ENCODE peak calls at places on chromosomes 12 and 14, in five cellular contexts. P, G, E, F and I are unnamed samples.

GRCh38 chr12:58888131-58888783 is 32.0 kb downstream of the LRIG3 start:
- DNase-seq in E (no peak), P (peak), F (no peak), G (no peak), I (peak)

GRCh38 chr14:70943838-70944237 is 36.6 kb downstream of the PCNX1 start:
- DNase-seq in P (no peak), E (no peak), G (no peak), F (no peak), I (no peak)

GRCh38 chr14:31944256-31945073 is 132.6 kb upstream of the ARHGAP5 start:
- DNase-seq in G (no peak), F (no peak), P (no peak), E (no peak), I (no peak)

GRCh38 chr12:56160160-56160763 is 2.1 kb downstream of the MYL6 start:
- DNase-seq in P (no peak), G (peak), F (no peak), E (no peak), I (no peak)

GRCh38 chr12:28222959-28223662 is 32.9 kb downstream of the CCDC91 start:
- DNase-seq in P (no peak), F (no peak), G (no peak), E (no peak), I (no peak)

GRCh38 chr14:35438910-35439713 is 34.6 kb upstream of the NFKBIA start:
- DNase-seq in G (no peak), E (peak), P (no peak), F (no peak), I (no peak)

GRCh38 chr12:39103552-39104165 is 198.3 kb upstream of the CPNE8 start:
- DNase-seq in F (no peak), G (peak), E (peak), P (peak), I (peak)

GRCh38 chr14:72541546-72541945 is 352.4 kb downstream of the DPF3 start:
- DNase-seq in G (no peak), F (no peak), E (no peak), P (no peak), I (no peak)

GRCh38 chr12:118068361-118068958 is 7.5 kb upstream of the WSB2 start:
- DNase-seq in G (no peak), E (no peak), F (no peak), P (no peak), I (no peak)

GRCh38 chr14:63404906-63405305 is 86.2 kb upstream of the GPHB5 start:
- DNase-seq in G (no peak), P (no peak), F (no peak), E (no peak), I (no peak)

GRCh38 chr12:111807232-111807631 is 34.8 kb upstream of the MAPKAPK5 start:
- DNase-seq in P (no peak), G (no peak), E (no peak), F (no peak), I (no peak)

GRCh38 chr14:55540847-55541773 is 38.9 kb upstream of the KTN1 start:
- DNase-seq in P (no peak), F (no peak), G (peak), E (no peak), I (peak)

GRCh38 chr12:108832730-108833354 is 24.5 kb downstream of the SSH1 start:
- DNase-seq in F (no peak), G (peak), E (no peak), P (no peak), I (peak)

GRCh38 chr12:102638777-102639176 is 158.4 kb upstream of the IGF1 start:
- DNase-seq in F (no peak), P (no peak), G (peak), E (no peak), I (peak)

GRCh38 chr14:93716410-93717221 is 71.7 kb downstream of the PRIMA1 start:
- DNase-seq in E (no peak), P (no peak), G (no peak), F (peak), I (no peak)

GRCh38 chr12:46492471-46493351 is 120.1 kb upstream of the SLC38A2 start:
- DNase-seq in F (no peak), G (peak), P (peak), E (peak), I (peak)

GRCh38 chr12:22865822-22866221 is 240.9 kb downstream of the ETNK1 start:
- DNase-seq in E (no peak), F (no peak), G (no peak), P (no peak), I (no peak)

GRCh38 chr12:49577589-49578315 is 9.8 kb upstream of the MCRS1 start:
- DNase-seq in G (no peak), F (peak), E (no peak), P (no peak), I (no peak)

GRCh38 chr14:79424462-79424861 is 786.8 kb downstream of the DIO2 start:
- DNase-seq in F (no peak), P (no peak), E (no peak), G (no peak), I (peak)

GRCh38 chr12:112716099-112717093 is 75.2 kb upstream of the RPH3A start:
- DNase-seq in E (peak), G (no peak), F (no peak), P (no peak), I (peak)

GRCh38 chr14:24063263-24063836 is 8.0 kb upstream of the CPNE6 start:
- DNase-seq in F (no peak), G (no peak), E (no peak), P (no peak), I (no peak)

GRCh38 chr14:74347096-74347794 is 1.0 kb upstream of the VRTN start:
- DNase-seq in P (no peak), F (no peak), E (no peak), G (no peak), I (no peak)

GRCh38 chr14:60648169-60648933 is 926 bp downstream of the SIX1 start:
- DNase-seq in P (no peak), F (no peak), E (no peak), G (no peak), I (no peak)

GRCh38 chr12:17918013-17918412 is 172.0 kb downstream of the RERGL start:
- DNase-seq in P (no peak), G (no peak), E (no peak), F (no peak), I (no peak)

GRCh38 chr14:65392296-65392695 is 20.2 kb upstream of the FUT8 start:
- DNase-seq in G (no peak), F (no peak), P (no peak), E (no peak), I (no peak)

GRCh38 chr12:81627336-81628189 is 131.6 kb downstream of the PPFIA2 start:
- DNase-seq in F (no peak), E (peak), G (peak), P (peak), I (peak)

GRCh38 chr14:93905623-93906022 is 21.5 kb upstream of the FAM181A start:
- DNase-seq in E (no peak), G (no peak), F (no peak), P (no peak), I (no peak)

GRCh38 chr14:103329421-103330347 is 4.4 kb upstream of the EIF5 start:
- DNase-seq in G (no peak), P (no peak), F (peak), E (no peak), I (peak)

GRCh38 chr14:78595797-78596196 is 425.6 kb downstream of the NRXN3 start:
- DNase-seq in G (no peak), P (no peak), F (no peak), E (no peak), I (no peak)

GRCh38 chr12:64587447-64587846 is 22.8 kb upstream of the RASSF3 start:
- DNase-seq in E (no peak), G (no peak), F (no peak), P (no peak), I (no peak)

GRCh38 chr14:96554315-96554910 is 52.2 kb downstream of the PAPOLA start:
- DNase-seq in E (no peak), F (no peak), P (no peak), G (no peak), I (no peak)

GRCh38 chr12:110280784-110281548 is at the start of gene ATP2A2:
- DNase-seq in G (peak), F (peak), E (peak), P (peak), I (peak)
- H3K4me3 ChIP-seq in G (peak), F (peak), E (peak), P (peak), I (peak)

GRCh38 chr14:104600805-104601204 is 3.8 kb downstream of the TMEM179 start:
- DNase-seq in F (no peak), G (no peak), E (no peak), P (no peak), I (no peak)

GRCh38 chr14:104598461-104599273 is 5.9 kb downstream of the TMEM179 start:
- DNase-seq in P (no peak), F (no peak), G (no peak), E (no peak), I (peak)

GRCh38 chr14:104600141-104600643 is 4.4 kb downstream of the TMEM179 start:
- DNase-seq in E (no peak), G (no peak), P (no peak), F (no peak), I (no peak)

GRCh38 chr14:104598039-104598438 is 6.5 kb downstream of the TMEM179 start:
- DNase-seq in F (no peak), G (no peak), P (no peak), E (no peak), I (no peak)

DNA sequence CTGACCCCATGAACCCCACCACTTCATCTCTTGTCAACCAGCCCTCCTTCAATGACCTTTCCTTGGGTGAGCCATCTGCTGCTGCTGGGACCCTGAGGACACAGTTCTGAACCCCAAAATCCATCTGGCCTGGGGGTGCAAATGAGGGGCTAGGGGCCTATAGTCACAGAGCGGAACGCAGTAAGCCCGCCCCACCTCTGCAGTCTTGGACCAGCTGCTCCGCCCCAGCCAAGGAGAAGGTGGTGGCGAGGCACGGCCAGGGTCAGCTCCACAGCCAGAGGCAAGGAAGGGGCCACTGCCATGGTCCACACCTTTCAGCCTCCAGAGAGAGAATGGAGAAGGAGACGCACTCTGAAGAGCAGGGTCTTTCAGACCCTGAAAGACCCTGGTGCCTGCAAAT is 5.1 kb downstream of the TMEM179 start:
- DNase-seq in P (no peak), E (no peak), F (no peak), G (no peak), I (no peak)
- H3K4me3 ChIP-seq in P (no peak), E (no peak), F (no peak), G (no peak), I (no peak)

GRCh38 chr12:52278931-52279682 is 4.7 kb downstream of the KRT86 start:
- DNase-seq in G (peak), E (peak), F (peak), P (no peak), I (peak)
- H3K4me3 ChIP-seq in G (peak), E (peak), F (no peak), P (peak), I (peak)

GRCh38 chr14:68977137-68977740 is 1.9 kb downstream of the ACTN1 start:
- DNase-seq in P (no peak), G (no peak), F (no peak), E (no peak), I (no peak)

GRCh38 chr14:68977741-68978549 is 1.2 kb downstream of the ACTN1 start:
- DNase-seq in F (peak), P (no peak), E (no peak), G (peak), I (peak)

GRCh38 chr14:68974759-68975347 is 4.2 kb downstream of the ACTN1 start:
- DNase-seq in P (no peak), E (no peak), F (no peak), G (no peak), I (no peak)

GRCh38 chr14:68975667-68976066 is 3.4 kb downstream of the ACTN1 start:
- DNase-seq in G (peak), P (no peak), F (peak), E (no peak), I (peak)

DNA sequence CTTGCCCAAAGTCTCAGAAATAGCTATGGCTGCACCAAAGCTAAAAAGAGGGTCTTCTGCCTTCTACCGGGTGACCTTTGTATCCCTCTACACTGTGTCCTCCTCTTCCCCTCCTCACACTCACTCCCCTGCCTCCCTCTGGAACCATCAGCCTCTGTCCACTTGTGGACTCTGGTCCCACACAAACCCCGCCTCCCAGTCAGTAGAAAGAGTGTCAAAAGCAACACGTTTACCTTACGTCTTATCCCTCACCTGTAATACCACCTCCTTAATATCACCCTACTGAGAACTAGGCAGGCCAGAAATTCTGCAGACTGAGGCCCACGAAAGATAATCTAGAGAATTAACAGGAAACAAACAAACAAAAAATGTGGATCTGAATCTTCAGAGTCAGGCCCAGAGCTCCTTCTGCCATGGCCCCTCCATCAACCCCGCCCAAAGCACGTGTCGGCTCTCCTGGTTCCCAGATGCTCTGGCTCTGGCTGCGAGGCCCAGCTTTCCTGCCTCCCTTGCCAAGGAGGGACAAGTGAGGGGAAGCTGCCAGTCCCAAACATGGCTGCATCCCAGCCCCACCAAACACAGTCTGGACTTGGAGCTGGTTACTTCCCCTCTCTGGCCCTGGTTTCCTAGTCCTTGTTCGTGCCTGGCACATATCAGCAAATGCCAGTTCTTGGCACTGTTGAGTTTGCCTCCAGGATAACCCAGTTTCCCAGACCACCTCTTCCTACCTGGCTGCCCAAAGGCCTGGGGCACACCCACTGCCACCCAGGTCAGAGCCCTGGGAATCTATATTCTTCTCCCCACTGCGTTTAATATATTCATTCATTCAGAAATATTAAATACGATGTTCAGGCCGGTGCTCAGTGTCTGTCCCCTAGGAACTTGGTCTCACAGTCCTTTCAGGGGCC is 2.7 kb downstream of the ACTN1 start:
- DNase-seq in E (no peak), G (no peak), F (peak), P (no peak), I (no peak)
- H3K4me3 ChIP-seq in E (no peak), G (peak), F (no peak), P (peak), I (peak)

GRCh38 chr14:104793703-104793959 is 1.9 kb downstream of the AKT1 start:
- DNase-seq in F (no peak), E (no peak), P (no peak), G (no peak), I (no peak)
- H3K4me3 ChIP-seq in F (no peak), E (peak), P (no peak), G (peak), I (peak)

DNA sequence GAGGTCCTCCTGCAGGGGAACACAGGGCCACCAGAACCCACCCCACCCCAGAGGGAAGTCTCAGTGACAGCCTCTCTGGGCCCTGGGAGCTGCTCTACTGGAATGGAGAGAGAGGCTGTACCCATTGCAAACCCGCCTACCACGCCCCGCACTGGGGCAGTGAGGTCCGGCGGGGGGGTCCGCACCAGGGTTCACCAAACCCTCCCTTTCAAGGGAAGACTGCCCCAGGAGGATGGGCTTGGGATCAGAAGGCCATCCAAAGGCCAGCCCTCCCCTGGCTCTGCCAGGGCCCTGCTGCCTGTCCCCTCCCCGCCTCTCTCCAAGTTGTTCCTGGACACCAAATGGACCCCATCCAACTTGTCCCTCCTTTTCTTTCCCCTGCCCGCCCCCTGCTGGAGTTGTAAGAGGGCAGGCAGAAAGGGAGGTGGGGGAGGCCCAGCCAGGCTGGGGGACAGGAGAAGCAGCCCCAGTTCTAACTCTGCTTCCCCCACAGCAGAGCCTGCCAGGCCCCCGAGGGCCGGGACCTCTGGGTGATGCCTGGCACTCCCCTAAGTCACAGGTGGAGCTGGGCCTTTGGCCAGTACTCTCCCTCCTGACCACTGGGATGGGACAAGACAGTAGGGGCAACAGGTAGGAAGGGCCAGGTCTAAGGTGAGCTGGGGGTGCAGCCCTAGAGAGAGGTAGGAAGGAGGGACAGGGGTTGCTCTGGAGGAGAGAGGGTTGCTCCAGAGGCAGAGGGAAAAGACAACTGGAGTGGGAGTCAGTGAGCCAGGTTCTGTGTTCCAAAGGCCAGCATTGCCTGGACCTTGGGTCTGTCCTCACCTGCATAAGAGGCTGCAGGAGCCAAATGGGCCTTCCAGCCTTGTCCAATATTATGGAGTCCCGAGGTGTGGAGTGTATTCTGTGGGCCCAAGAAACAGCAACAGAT is 3.2 kb upstream of the DIO3 start:
- DNase-seq in E (no peak), F (no peak), G (no peak), P (no peak), I (peak)
- H3K4me3 ChIP-seq in E (no peak), F (no peak), G (no peak), P (no peak), I (no peak)

GRCh38 chr14:53955234-53955556 is 1.4 kb downstream of the BMP4 start:
- DNase-seq in G (no peak), E (no peak), F (no peak), P (no peak), I (no peak)
- H3K4me3 ChIP-seq in G (peak), E (peak), F (peak), P (peak), I (peak)